ENCODE peak calls at places on chromosomes 16 and 17, in seven cellular contexts. T is Daoy; L is neural progenitor cell; P is activated T-cell treated with anti-CD3 and anti-CD28 coated beads, Interleukin-2, amount 50 U/mL, for 72 hours; K is amygdala; C is fibroblast of villous mesenchyme; A is cardiac muscle cell. H is an unnamed sample.

GRCh38 chr17:45867702-45868101 is 23.0 kb downstream of the SPPL2C start:
- DNase-seq in K (no peak), L (no peak), T (peak), A (no peak), P (no peak), C (no peak), H (no peak)

GRCh38 chr17:73027130-73027741 is 65.3 kb downstream of the SLC39A11 start:
- DNase-seq in C (peak), P (no peak), A (no peak), T (no peak), K (no peak), L (no peak), H (no peak)

GRCh38 chr17:53627511-53627910 is 195.2 kb upstream of the KIF2B start:
- DNase-seq in T (no peak), C (no peak), K (no peak), P (no peak), A (no peak), L (no peak), H (no peak)

GRCh38 chr16:30985401-30986128 is 558 bp downstream of the HSD3B7 start:
- DNase-seq in A (peak), P (no peak), L (peak), C (no peak), K (no peak), T (peak), H (no peak)

GRCh38 chr17:57861737-57862409 is 12.0 kb upstream of the MRPS23 start:
- DNase-seq in C (peak), A (peak), K (no peak), P (no peak), L (peak), T (peak), H (peak)

GRCh38 chr16:88389621-88390160 is 6.9 kb downstream of the ZNF469 start:
- DNase-seq in T (no peak), C (no peak), L (no peak), A (no peak), P (no peak), K (no peak), H (no peak)

GRCh38 chr17:80695979-80696378 is 151.3 kb downstream of the RPTOR start:
- DNase-seq in C (peak), A (no peak), T (no peak), K (no peak), P (no peak), L (no peak), H (no peak)

GRCh38 chr16:52076332-52077115 is 470.4 kb downstream of the TOX3 start:
- DNase-seq in P (no peak), T (no peak), K (no peak), L (no peak), A (no peak), C (no peak), H (no peak)

GRCh38 chr17:18332909-18333489 is 17.9 kb downstream of the SMCR8 start:
- DNase-seq in K (no peak), C (peak), T (no peak), P (no peak), L (no peak), A (no peak), H (no peak)

GRCh38 chr16:11171757-11172299 is 84.2 kb downstream of the SOCS1 start:
- DNase-seq in K (no peak), L (no peak), A (no peak), P (no peak), T (no peak), C (no peak), H (no peak)

H was measured in frontal cortex.